ENCODE peak calls at places on chromosomes 2 and 18, in seven cellular contexts. J is stimulated activated CD4-positive, alpha-beta T cell treated with anti-CD3 and anti-CD28 coated beads, Interleukin-4, amount 100 ng/mL, for 1 hour; X is kidney tubule cell; P is neural progenitor cell; K is astrocyte of the spinal cord; A is amniotic stem cell; Z is occipital lobe. E is an unnamed sample.

GRCh38 chr2:54770211-54770610 is 46.7 kb downstream of the EML6 start:
- DNase-seq in P (no peak), K (no peak), X (peak), J (no peak), A (no peak), Z (no peak), E (no peak)

GRCh38 chr18:37578886-37579513 is 13.4 kb upstream of the CELF4 start:
- DNase-seq in J (no peak), A (no peak), Z (peak), P (peak), K (peak), X (peak), E (peak)

GRCh38 chr18:33052886-33053285 is 280.1 kb upstream of the KLHL14 start:
- DNase-seq in J (no peak), K (no peak), X (no peak), P (no peak), A (no peak), Z (no peak), E (no peak)

GRCh38 chr2:108133457-108133856 is 106.3 kb upstream of the SULT1C3 start:
- DNase-seq in K (no peak), A (no peak), X (no peak), Z (no peak), J (no peak), P (no peak), E (no peak)

GRCh38 chr2:66573866-66574265 is 138.9 kb downstream of the MEIS1 start:
- DNase-seq in X (no peak), K (peak), Z (no peak), A (no peak), P (peak), J (no peak), E (no peak)

GRCh38 chr18:59265246-59266018 is 7.8 kb downstream of the RAX start:
- DNase-seq in K (no peak), Z (no peak), J (peak), A (no peak), P (peak), X (no peak), E (no peak)

GRCh38 chr2:6788614-6789013 is 77.1 kb downstream of the CMPK2 start:
- DNase-seq in Z (no peak), K (no peak), X (no peak), J (no peak), P (no peak), A (no peak), E (no peak)

GRCh38 chr2:85326406-85326945 is 1.3 kb downstream of the TGOLN2 start:
- DNase-seq in Z (no peak), K (peak), P (no peak), J (peak), X (peak), A (no peak), E (peak)

GRCh38 chr2:197871780-197872456 is 67.5 kb downstream of the PLCL1 start:
- DNase-seq in J (no peak), P (peak), Z (no peak), K (no peak), A (no peak), X (no peak), E (no peak)

GRCh38 chr18:2050702-2051201 is 520.6 kb downstream of the METTL4 start:
- DNase-seq in P (no peak), J (no peak), Z (no peak), K (peak), A (no peak), X (peak), E (no peak)

GRCh38 chr2:238939074-238939473 is 91.2 kb downstream of the TWIST2 start:
- DNase-seq in A (no peak), J (no peak), X (no peak), K (no peak), P (no peak), Z (no peak), E (no peak)

GRCh38 chr2:68643874-68644485 is 601 bp downstream of the PROKR1 start:
- DNase-seq in P (no peak), Z (no peak), K (no peak), J (no peak), X (no peak), A (no peak), E (no peak)

GRCh38 chr2:157813477-157813876 is 62.7 kb downstream of the ACVR1 start:
- DNase-seq in J (no peak), X (no peak), K (no peak), Z (no peak), A (no peak), P (no peak), E (no peak)

GRCh38 chr18:7789853-7790552 is 222.9 kb downstream of the PTPRM start:
- DNase-seq in X (peak), J (no peak), K (peak), Z (no peak), A (no peak), P (peak), E (peak)

GRCh38 chr2:99840831-99841230 is 301.6 kb downstream of the AFF3 start:
- DNase-seq in K (no peak), P (no peak), Z (no peak), X (no peak), A (no peak), J (no peak), E (no peak)

GRCh38 chr2:444937-445884 is 157.3 kb upstream of the ALKAL2 start:
- DNase-seq in K (no peak), A (no peak), J (no peak), X (no peak), P (no peak), Z (no peak), E (no peak)